ENCODE peak calls at places on chromosomes 1 and 21, in eight cellular contexts. A, I, F, Y, T, E, N and C are unnamed samples.

GRCh38 chr1:203206116-203206687 is 19.7 kb upstream of the CHI3L1 start:
- DNase-seq in A (no peak), I (no peak), F (no peak), Y (no peak), T (no peak), E (no peak), N (no peak), C (no peak)

GRCh38 chr1:172145231-172145651 is 275.2 kb upstream of the C1orf105 start:
- DNase-seq in A (no peak), I (no peak), F (no peak), Y (no peak), T (no peak), E (no peak), N (no peak), C (no peak)

GRCh38 chr1:61992257-61992656 is 202.4 kb upstream of the L1TD1 start:
- DNase-seq in A (no peak), I (no peak), F (no peak), Y (no peak), T (no peak), E (no peak), N (no peak), C (no peak)

GRCh38 chr1:228006034-228006792 is 585 bp upstream of the WNT3A start:
- DNase-seq in A (no peak), I (no peak), F (no peak), Y (no peak), T (no peak), E (peak), N (no peak), C (no peak)

GRCh38 chr1:3359346-3360157 is 94.9 kb upstream of the ARHGEF16 start:
- DNase-seq in A (peak), I (no peak), F (no peak), Y (no peak), T (no peak), E (no peak), N (no peak), C (no peak)

GRCh38 chr1:6205849-6206845 is at the start of gene RNF207:
- DNase-seq in A (peak), I (peak), F (peak), Y (peak), T (peak), E (peak), N (no peak), C (peak)

GRCh38 chr21:45356251-45356650 is 48.7 kb upstream of the COL18A1 start:
- DNase-seq in A (no peak), I (no peak), F (no peak), Y (no peak), T (no peak), E (peak), N (no peak), C (no peak)

GRCh38 chr1:225897595-225898514 is 8.9 kb upstream of the LEFTY1 start:
- DNase-seq in A (peak), I (no peak), F (no peak), Y (no peak), T (no peak), E (no peak), N (no peak), C (no peak)

GRCh38 chr1:24108334-24109165 is 3.4 kb downstream of the MYOM3 start:
- DNase-seq in A (peak), I (peak), F (no peak), Y (no peak), T (peak), E (no peak), N (peak), C (peak)

GRCh38 chr1:176609556-176610408 is 146.8 kb downstream of the PAPPA2 start:
- DNase-seq in A (no peak), I (no peak), F (no peak), Y (no peak), T (peak), E (no peak), N (no peak), C (no peak)

DNA sequence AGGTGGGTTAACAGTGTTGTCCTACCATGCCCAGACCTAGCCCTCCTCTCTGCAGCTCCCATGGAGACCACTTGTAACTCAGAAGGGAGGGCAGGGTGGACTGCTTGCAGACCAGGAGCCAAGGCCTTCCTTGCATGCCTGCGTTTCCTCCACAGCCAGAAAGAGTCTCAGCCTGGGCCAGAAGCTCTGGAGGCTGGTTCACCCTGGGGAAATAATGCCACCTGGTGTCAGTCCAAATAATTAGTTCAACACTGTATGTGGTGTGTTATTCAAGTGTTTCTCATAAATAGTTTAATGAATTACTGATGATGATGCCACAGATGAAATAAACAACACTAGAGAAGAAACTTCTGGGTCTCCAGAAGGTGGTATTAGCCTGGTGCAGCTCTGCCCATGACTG is 16.9 kb upstream of the VANGL1 start:
- DNase-seq in A (no peak), I (no peak), F (no peak), Y (no peak), T (no peak), E (no peak), N (no peak), C (no peak)
- TF ChIP-seq CTCF in A (no peak), I (no peak), F (no peak), Y (peak), T (no peak), E (no peak), N (no peak), C (no peak)

DNA sequence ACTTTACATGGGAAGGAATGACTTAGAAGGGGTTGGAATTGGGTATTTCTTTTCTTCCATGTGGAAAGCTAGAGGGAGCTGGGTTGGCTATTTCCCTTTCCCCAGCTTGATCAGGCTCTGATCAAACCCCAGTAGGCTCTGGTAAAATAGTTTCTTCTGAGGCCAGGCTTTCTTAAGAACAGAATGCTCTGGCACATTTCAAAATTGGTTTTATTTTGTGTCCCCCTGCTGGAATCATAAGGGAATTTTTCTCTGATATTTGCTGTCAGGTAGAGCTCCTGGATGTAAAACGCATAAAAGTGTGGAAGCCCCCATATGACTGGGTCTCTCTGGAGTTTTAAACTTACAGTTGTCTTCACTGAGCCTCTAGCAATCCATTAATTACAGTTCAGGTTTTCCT is 17.1 kb upstream of the APOBEC4 start:
- DNase-seq in A (no peak), I (no peak), F (no peak), Y (no peak), T (no peak), E (no peak), N (no peak), C (no peak)
- TF ChIP-seq CTCF in A (no peak), I (no peak), F (peak), Y (no peak), T (peak), E (no peak), N (no peak), C (peak)

GRCh38 chr1:118711356-118711755 is 276.8 kb downstream of the TBX15 start:
- DNase-seq in A (no peak), I (no peak), F (no peak), Y (peak), T (no peak), E (no peak), N (no peak), C (no peak)

GRCh38 chr1:118717893-118718292 is 270.2 kb downstream of the TBX15 start:
- DNase-seq in A (no peak), I (no peak), F (no peak), Y (no peak), T (no peak), E (no peak), N (no peak), C (no peak)

GRCh38 chr1:118716775-118717174 is 271.4 kb downstream of the TBX15 start:
- DNase-seq in A (no peak), I (no peak), F (no peak), Y (peak), T (no peak), E (no peak), N (no peak), C (no peak)
- TF ChIP-seq CTCF in A (no peak), I (no peak), F (peak), Y (peak), T (no peak), E (no peak), N (peak), C (no peak)

DNA sequence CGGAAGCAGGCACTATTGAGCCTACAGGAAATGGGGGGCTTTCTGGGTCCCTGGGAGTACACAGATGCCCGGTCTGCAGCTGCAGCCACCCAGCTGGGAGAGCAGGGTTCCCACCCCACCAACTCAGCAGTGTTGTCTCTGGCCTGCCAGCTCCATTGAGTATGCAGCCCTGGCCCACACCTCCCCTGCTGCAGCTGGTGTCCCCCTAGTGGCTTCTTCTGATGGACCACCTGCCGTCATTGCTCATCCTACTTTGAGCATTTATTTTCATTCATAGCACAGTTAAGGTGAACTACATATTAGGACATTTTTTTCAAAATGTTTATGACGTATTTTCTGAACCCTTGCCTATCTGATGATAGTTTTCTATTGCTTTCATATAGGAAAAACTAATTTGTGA is 189.8 kb upstream of the LYPLAL1 start:
- DNase-seq in A (no peak), I (no peak), F (no peak), Y (peak), T (no peak), E (peak), N (no peak), C (no peak)
- TF ChIP-seq CTCF in A (no peak), I (no peak), F (peak), Y (peak), T (no peak), E (no peak), N (no peak), C (no peak)

DNA sequence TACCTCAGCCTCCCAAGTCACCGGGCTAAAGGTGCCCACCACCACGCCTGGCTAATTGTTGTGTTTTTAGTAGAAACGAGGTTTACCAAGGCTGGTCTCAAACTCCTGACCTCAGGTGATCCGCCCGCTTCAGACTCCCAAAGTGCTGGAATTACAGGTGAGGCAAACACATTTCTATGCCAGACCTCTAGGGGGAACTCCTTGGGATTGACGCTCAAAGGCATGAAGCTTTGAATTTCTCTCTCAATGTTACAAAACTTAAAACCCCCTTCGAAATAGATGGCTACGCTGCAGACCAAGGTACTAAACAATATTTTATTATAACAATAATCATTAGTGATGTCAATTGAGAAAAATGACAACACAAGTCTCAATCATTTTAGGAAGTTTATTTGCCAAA is 330.0 kb downstream of the SETD4 start:
- DNase-seq in A (no peak), I (no peak), F (no peak), Y (no peak), T (no peak), E (no peak), N (no peak), C (no peak)
- TF ChIP-seq CTCF in A (no peak), I (no peak), F (no peak), Y (peak), T (no peak), E (no peak), N (no peak), C (no peak)